ENCODE peak calls at places on chromosome 11, in six cellular contexts. W is H1, R is H9, U is neuronal stem cell, H is mesenchymal stem cell, L is IMR-90. Z is an unnamed sample.

GRCh38 chr11:58301576-58301975 is 33.5 kb upstream of the OR10W1 start:
- DNase-seq in W (no peak), R (no peak), U (no peak), H (no peak), L (peak), Z (no peak)

GRCh38 chr11:22666700-22667439 is 459 bp downstream of the GAS2 start:
- DNase-seq in W (peak), R (peak), U (peak), H (peak), L (no peak), Z (no peak)

GRCh38 chr11:110986016-110986415 is 259.5 kb upstream of the POU2AF2 start:
- DNase-seq in W (no peak), R (no peak), U (no peak), H (no peak), L (no peak), Z (no peak)

GRCh38 chr11:76955459-76956114 is 78.6 kb upstream of the B3GNT6 start:
- DNase-seq in W (no peak), R (no peak), U (no peak), H (no peak), L (no peak), Z (no peak)

GRCh38 chr11:9626778-9627394 is 37.0 kb upstream of the SWAP70 start:
- DNase-seq in W (peak), R (peak), U (peak), H (peak), L (no peak), Z (no peak)

GRCh38 chr11:91981995-91982394 is 242.6 kb upstream of the FAT3 start:
- DNase-seq in W (no peak), R (no peak), U (no peak), H (peak), L (peak), Z (no peak)

GRCh38 chr11:131910491-131911387 is 540.3 kb downstream of the NTM start:
- DNase-seq in W (no peak), R (peak), U (peak), H (peak), L (peak), Z (no peak)

GRCh38 chr11:128367573-128367972 is 219.8 kb downstream of the ETS1 start:
- DNase-seq in W (no peak), R (no peak), U (no peak), H (no peak), L (no peak), Z (no peak)

DNA sequence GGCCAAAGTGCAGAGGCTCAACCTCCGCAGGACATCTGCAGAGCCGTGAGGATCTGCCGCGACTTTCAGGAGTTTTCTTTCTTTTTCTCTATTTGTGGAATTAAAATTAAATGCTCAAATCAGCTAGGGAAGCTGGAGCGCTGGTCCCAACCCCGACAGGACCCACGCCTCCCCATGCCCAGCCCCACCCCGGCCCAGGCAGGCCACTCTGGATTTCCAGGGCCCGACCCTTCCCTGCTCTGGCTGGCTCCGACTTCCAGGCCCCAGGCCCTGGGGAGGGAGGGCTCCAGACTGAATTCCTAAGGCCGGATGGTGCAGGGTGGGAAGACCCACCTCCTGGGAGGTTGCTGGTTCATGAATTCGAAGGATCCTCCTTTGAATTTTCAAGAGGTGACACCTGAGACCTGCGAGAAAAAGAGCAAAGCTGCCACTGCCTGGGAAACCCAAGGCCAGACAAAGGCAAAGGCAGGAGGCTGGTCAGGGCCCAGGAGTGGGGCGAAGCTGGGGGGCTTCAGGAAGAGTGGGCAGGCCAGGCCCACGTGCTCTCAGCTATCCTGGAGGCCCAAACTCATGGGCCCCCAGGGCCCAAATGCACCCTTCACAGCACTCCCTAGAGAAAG is 47.0 kb upstream of the LINC01488 start:
- DNase-seq in W (no peak), R (peak), U (no peak), H (no peak), L (no peak), Z (no peak)
- H2BK5ac ChIP-seq in W (peak), R (no peak), U (peak), H (no peak), L (no peak), Z (peak)

DNA sequence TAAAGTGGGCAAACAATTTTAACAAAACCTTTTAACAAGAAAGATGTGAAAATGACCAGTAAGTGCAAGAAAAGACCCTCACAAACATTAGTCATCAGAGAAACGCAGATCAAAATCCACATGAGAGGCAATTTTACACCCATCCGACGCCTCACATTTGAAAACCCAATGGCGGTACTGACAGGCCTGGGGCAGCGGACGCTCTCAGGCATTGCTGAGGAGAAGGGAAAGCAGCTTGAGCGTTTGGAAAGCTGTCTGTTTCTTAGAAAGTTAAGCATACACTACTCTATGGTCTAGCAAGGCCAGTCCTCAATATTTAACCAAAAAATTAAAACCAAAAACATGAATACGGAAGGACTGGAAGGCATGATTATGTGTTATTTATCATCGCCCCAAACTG is 2.0 kb upstream of the KRTAP5-8 start:
- DNase-seq in W (no peak), R (no peak), U (no peak), H (no peak), L (no peak), Z (no peak)
- H3K4ac ChIP-seq in W (no peak), R (no peak), U (no peak), H (no peak), L (no peak), Z (no peak)

DNA sequence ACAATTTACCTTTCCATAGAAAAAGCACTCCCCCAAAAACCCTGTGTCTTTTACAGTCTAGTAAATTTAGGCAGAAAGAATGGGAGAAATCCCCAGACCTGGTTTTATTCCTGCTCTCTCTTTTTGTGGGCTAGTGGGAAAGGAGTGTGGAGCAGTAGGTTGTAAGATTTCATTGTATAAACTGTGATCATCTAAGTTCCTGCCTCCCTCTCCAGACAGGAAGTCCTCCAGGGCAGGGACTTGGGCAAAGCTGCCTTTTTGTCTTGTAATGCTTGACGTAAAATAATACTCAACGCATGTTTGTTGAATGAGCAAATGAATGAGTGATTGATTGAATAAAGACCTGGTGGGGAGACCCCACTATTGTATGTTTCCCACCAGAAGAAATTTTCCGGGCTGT is 36.4 kb downstream of the CSNK2A3 start:
- DNase-seq in W (no peak), R (no peak), U (no peak), H (no peak), L (no peak), Z (no peak)
- H4K91ac ChIP-seq in W (no peak), R (no peak), U (no peak), H (no peak), L (no peak), Z (no peak)

GRCh38 chr11:14899087-14899363 is 7.0 kb upstream of the CYP2R1 start:
- DNase-seq in W (no peak), R (no peak), U (no peak), H (no peak), L (no peak), Z (no peak)
- H2BK5ac ChIP-seq in W (no peak), R (no peak), U (no peak), H (no peak), L (no peak), Z (no peak)

Z was measured in trophoblast cell.